ENCODE peak calls at places on chromosomes 5 and 9, in seven cellular contexts. C is GM12891, H is K562, T is H1, K is HepG2, U is GM12878, W is SK-N-SH. L is an unnamed sample.
A peak's percentile ranks its signal among the peaks of the same experiment; 100 is the strongest.

GRCh38 chr5:144549580-144549979 is 378.9 kb downstream of the KCTD16 start:
- DNase-seq in C (no peak), H (no peak), W (no peak), K (no peak), T (no peak), U (no peak), L (no peak)

GRCh38 chr9:78539188-78539587 is 242.3 kb downstream of the PSAT1 start:
- DNase-seq in T (no peak), W (no peak), C (no peak), U (no peak), H (peak; percentile 26), K (no peak), L (no peak)

GRCh38 chr9:114233806-114234205 is 78.5 kb downstream of the COL27A1 start:
- DNase-seq in W (no peak), T (no peak), K (no peak), U (no peak), H (no peak), C (no peak), L (no peak)

GRCh38 chr5:89255845-89256463 is 373.0 kb upstream of the MEF2C start:
- DNase-seq in C (no peak), H (peak; percentile 74), W (no peak), K (no peak), U (no peak), T (peak; percentile 0), L (no peak)

GRCh38 chr5:98769006-98769255 is 4.5 kb upstream of the RGMB start:
- DNase-seq in U (no peak), H (no peak), W (peak; percentile 83), C (peak; percentile 37), T (no peak), K (no peak), L (peak; percentile 25)

GRCh38 chr5:39955156-39955555 is 530.4 kb upstream of the DAB2 start:
- DNase-seq in W (no peak), T (no peak), K (no peak), C (no peak), H (no peak), U (no peak), L (no peak)

GRCh38 chr9:137611623-137612609 is 6.4 kb downstream of the ARRDC1 start:
- DNase-seq in H (peak; percentile 42), K (peak; percentile 47), T (no peak), U (no peak), W (peak; percentile 36), C (no peak), L (no peak)

GRCh38 chr5:102678267-102679058 is 76.6 kb upstream of the PAM start:
- DNase-seq in C (no peak), H (no peak), K (no peak), W (no peak), U (no peak), T (no peak), L (no peak)

GRCh38 chr5:72608297-72608696 is 101.1 kb upstream of the ZNF366 start:
- DNase-seq in K (no peak), W (peak; percentile 61), T (no peak), C (no peak), U (no peak), H (no peak), L (no peak)

GRCh38 chr5:14413331-14413750 is 168.3 kb upstream of the OTULINL start:
- DNase-seq in T (no peak), W (no peak), U (no peak), H (no peak), C (no peak), K (no peak), L (no peak)

GRCh38 chr9:77953590-77953989 is 78.0 kb downstream of the GNAQ start:
- DNase-seq in U (no peak), T (no peak), C (no peak), K (no peak), W (no peak), H (no peak), L (no peak)

GRCh38 chr5:55903121-55903701 is 52.1 kb downstream of the IL31RA start:
- DNase-seq in U (peak; percentile 70), H (peak; percentile 27), K (no peak), C (peak; percentile 45), T (no peak), W (no peak), L (peak; percentile 43)

DNA sequence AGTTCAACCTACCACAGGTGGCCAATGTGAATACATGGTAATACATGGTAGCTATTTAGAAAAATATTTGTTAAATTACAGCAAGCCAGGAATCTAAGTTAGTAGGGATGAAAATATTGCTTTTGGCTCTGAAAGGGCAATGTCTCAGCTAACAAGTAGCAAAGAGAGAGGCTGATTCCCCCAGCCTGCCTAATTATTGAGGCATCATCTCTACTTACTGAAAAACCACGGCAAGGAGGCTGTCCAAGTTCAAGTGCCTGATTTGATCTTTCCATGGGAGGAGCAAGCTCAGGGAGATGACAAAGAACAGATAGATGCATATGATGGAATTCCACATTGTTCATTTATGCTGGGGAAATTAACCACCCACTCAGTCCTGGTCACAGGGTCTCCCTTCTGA is 28.7 kb upstream of the UBTD2 start:
- DNase-seq in C (no peak), U (no peak), T (no peak), H (no peak), W (no peak), K (no peak), L (no peak)
- TF ChIP-seq TAF1 in C (no peak), U (no peak), T (no peak), H (no peak), W (no peak), K (no peak), L (no peak)

GRCh38 chr9:38690574-38690973 is 29.4 kb downstream of the FAM240B start:
- DNase-seq in W (no peak), T (no peak), C (no peak), K (no peak), H (no peak), U (no peak), L (no peak)
- TF ChIP-seq TAF1 in W (no peak), T (no peak), C (no peak), K (no peak), H (no peak), U (no peak), L (no peak)

DNA sequence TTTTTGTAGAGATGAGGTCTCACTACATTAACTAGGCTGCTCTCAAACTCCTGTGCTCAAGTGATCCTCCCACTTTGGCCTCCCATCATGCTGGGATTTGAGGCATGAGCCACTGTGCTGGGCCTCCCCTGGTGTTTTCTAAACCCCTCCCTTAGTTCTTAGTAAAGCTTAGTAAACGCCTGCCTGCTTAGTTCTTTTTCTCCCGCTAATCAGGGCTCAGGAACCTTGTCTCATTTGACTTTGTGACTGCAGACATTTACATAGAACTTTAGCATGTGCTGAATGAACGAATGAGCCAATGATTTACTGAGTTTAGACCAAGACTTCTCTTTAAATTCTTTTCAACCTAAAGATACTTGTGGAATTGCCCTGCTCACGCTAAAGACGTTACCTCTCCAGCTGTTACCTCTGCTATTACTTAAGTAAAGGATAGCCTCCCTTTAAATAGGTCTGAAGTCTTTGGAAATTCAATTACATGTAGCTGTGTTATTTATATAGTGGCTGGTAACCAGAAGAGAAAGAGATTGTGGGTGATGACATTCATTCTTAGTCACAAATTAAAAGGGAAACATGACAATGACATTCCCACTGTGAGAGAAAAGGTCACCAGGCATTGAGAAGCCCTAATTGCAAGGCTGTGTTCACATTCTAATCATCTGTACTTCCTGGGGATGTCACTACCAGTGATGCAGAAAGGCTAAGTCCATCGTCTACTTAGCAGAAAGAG is 18.6 kb upstream of the SUSD1 start:
- DNase-seq in T (no peak), W (no peak), H (no peak), U (no peak), C (no peak), K (no peak), L (no peak)
- TF ChIP-seq TAF1 in T (no peak), W (no peak), H (no peak), U (no peak), C (no peak), K (no peak), L (no peak)

GRCh38 chr5:135491552-135492318 is 39.6 kb upstream of the TIFAB start:
- DNase-seq in K (peak; percentile 47), T (no peak), W (peak; percentile 71), U (no peak), H (peak; percentile 26), C (no peak), L (no peak)
- TF ChIP-seq TAF1 in K (no peak), T (no peak), W (no peak), U (no peak), H (no peak), C (no peak), L (no peak)

L was measured in GM12892.